ENCODE peak calls at places on chromosomes 1 and 21, in five cellular contexts. A is lung microvascular endothelial cell, H is Daoy, B is SK-N-DZ, E is activated gamma-delta T cell. T is an unnamed sample.

GRCh38 chr1:160022330-160023310 is 9.2 kb downstream of the PIGM start:
- DNase-seq in A (no peak), H (peak; percentile 14), B (peak; percentile 12), E (no peak), T (no peak)

GRCh38 chr1:55700359-55701130 is 485.4 kb upstream of the USP24 start:
- DNase-seq in A (no peak), H (peak; percentile 21), B (no peak), E (no peak), T (no peak)

GRCh38 chr1:244242446-244242845 is 191.4 kb downstream of the ZBTB18 start:
- DNase-seq in A (no peak), H (no peak), B (no peak), E (no peak), T (no peak)

GRCh38 chr1:205991237-205991636 is 12.0 kb downstream of the RAB7B start:
- DNase-seq in A (no peak), H (no peak), B (no peak), E (no peak), T (no peak)

GRCh38 chr1:115332813-115333608 is 5.0 kb downstream of the NGF start:
- DNase-seq in A (peak; percentile 53), H (no peak), B (no peak), E (no peak), T (no peak)

GRCh38 chr1:111920221-111921024 is 69.0 kb downstream of the KCND3 start:
- DNase-seq in A (no peak), H (peak; percentile 52), B (no peak), E (no peak), T (no peak)

GRCh38 chr1:116909511-116910378 is at the start of gene PTGFRN:
- DNase-seq in A (peak; percentile 55), H (peak; percentile 84), B (peak; percentile 76), E (no peak), T (no peak)

GRCh38 chr1:214123061-214123784 is 135.4 kb downstream of the PROX1 start:
- DNase-seq in A (peak; percentile 86), H (peak; percentile 72), B (peak; percentile 78), E (no peak), T (no peak)

GRCh38 chr21:37072239-37072987 is 458 bp downstream of the PIGP start:
- DNase-seq in A (no peak), H (peak; percentile 87), B (no peak), E (peak; percentile 76), T (no peak)

GRCh38 chr1:85340427-85340826 is 64.0 kb upstream of the BCL10 start:
- DNase-seq in A (no peak), H (no peak), B (no peak), E (no peak), T (no peak)

GRCh38 chr1:184910596-184910995 is 63.7 kb downstream of the NIBAN1 start:
- DNase-seq in A (no peak), H (no peak), B (no peak), E (no peak), T (no peak)

GRCh38 chr1:152110365-152110859 is 4.8 kb downstream of the TCHH start:
- DNase-seq in A (no peak), H (peak; percentile 76), B (peak; percentile 69), E (no peak), T (no peak)

GRCh38 chr1:224873645-224874369 is 55.7 kb upstream of the DNAH14 start:
- DNase-seq in A (no peak), H (no peak), B (no peak), E (no peak), T (no peak)

GRCh38 chr1:94119306-94119705 is 1.6 kb downstream of the ABCA4 start:
- DNase-seq in A (no peak), H (no peak), B (no peak), E (no peak), T (no peak)

GRCh38 chr1:228299211-228299610 is 91.4 kb downstream of the OBSCN start:
- DNase-seq in A (no peak), H (no peak), B (no peak), E (no peak), T (no peak)

GRCh38 chr1:64471218-64471719 is 1.3 kb downstream of the CACHD1 start:
- DNase-seq in A (peak; percentile 23), H (peak; percentile 49), B (peak; percentile 47), E (no peak), T (peak; percentile 6)

GRCh38 chr1:207097871-207098324 is 6.1 kb upstream of the C4BPA start:
- DNase-seq in A (no peak), H (no peak), B (no peak), E (no peak), T (peak; percentile 6)

GRCh38 chr1:156119503-156120209 is 5.1 kb downstream of the LMNA start:
- DNase-seq in A (no peak), H (peak; percentile 81), B (no peak), E (no peak), T (no peak)

GRCh38 chr1:208254376-208254775 is 10.2 kb upstream of the PLXNA2 start:
- DNase-seq in A (no peak), H (no peak), B (no peak), E (no peak), T (no peak)

GRCh38 chr21:46157396-46157986 is 2.1 kb upstream of the FTCD start:
- DNase-seq in A (no peak), H (peak; percentile 2), B (no peak), E (no peak), T (no peak)

GRCh38 chr1:147377263-147378246 is 135.1 kb downstream of the CHD1L start:
- DNase-seq in A (no peak), H (no peak), B (no peak), E (no peak), T (no peak)

GRCh38 chr1:17732475-17732874 is 22.7 kb upstream of the ACTL8 start:
- DNase-seq in A (no peak), H (peak; percentile 68), B (no peak), E (no peak), T (no peak)

GRCh38 chr1:93081716-93082115 is 2.6 kb downstream of the MTF2 start:
- DNase-seq in A (peak; percentile 8), H (peak; percentile 57), B (no peak), E (no peak), T (no peak)

GRCh38 chr1:88683516-88683847 is 591 bp upstream of the PKN2 start:
- DNase-seq in A (no peak), H (no peak), B (no peak), E (no peak), T (peak; percentile 20)

GRCh38 chr1:25616932-25617625 is 488 bp downstream of the MAN1C1 start:
- DNase-seq in A (no peak), H (peak; percentile 14), B (no peak), E (no peak), T (no peak)

GRCh38 chr21:16912075-16912474 is 600.8 kb upstream of the CXADR start:
- DNase-seq in A (no peak), H (no peak), B (no peak), E (no peak), T (no peak)

T was measured in stimulated activated CD8-positive, alpha-beta memory T cell treated with anti-CD3 and anti-CD28 coated beads, Interleukin-2, amount 100 ng/mL, for 48 hours.